ENCODE peak calls at places on chromosomes 7 and 10, in five cellular contexts. F is HFFc6; U is activated CD8-positive, alpha-beta memory T cell treated with anti-CD3 and anti-CD28 coated beads, Interleukin-2, amount 10 ng/mL, durations not matched to agents 7 days and 5 days; L is activated gamma-delta T cell treated with anti-CD3 and anti-CD28 coated beads, Interleukin-2, amount 50 U/mL, for 16 hours; I is HL-60. Y is an unnamed sample.

GRCh38 chr7:65390588-65390987 is 16.9 kb downstream of the ZNF92 start:
- DNase-seq in I (no peak), L (no peak), U (no peak), F (no peak), Y (no peak)

GRCh38 chr7:21566094-21566493 is 23.3 kb downstream of the DNAH11 start:
- DNase-seq in L (no peak), I (no peak), F (no peak), U (no peak), Y (no peak)

GRCh38 chr7:54180796-54181195 is 361.4 kb upstream of the VSTM2A start:
- DNase-seq in F (no peak), U (no peak), I (no peak), L (no peak), Y (no peak)

GRCh38 chr7:19122018-19122588 is 4.7 kb upstream of the TWIST1 start:
- DNase-seq in I (no peak), U (no peak), L (no peak), F (peak; percentile 66), Y (no peak)

GRCh38 chr10:45000138-45000763 is 472 bp upstream of the ZNF22 start:
- DNase-seq in F (no peak), I (no peak), U (no peak), L (no peak), Y (no peak)

GRCh38 chr7:69412331-69413146 is 185.7 kb upstream of the AUTS2 start:
- DNase-seq in U (peak; percentile 40), I (peak; percentile 53), F (no peak), L (no peak), Y (no peak)

GRCh38 chr7:1787241-1787640 is 117.2 kb downstream of the ELFN1 start:
- DNase-seq in L (no peak), F (no peak), U (peak; percentile 16), I (no peak), Y (no peak)

GRCh38 chr10:30114871-30115270 is 55.5 kb upstream of the JCAD start:
- DNase-seq in U (no peak), F (no peak), L (no peak), I (no peak), Y (no peak)

GRCh38 chr7:47283497-47284131 is 298.3 kb downstream of the TNS3 start:
- DNase-seq in L (no peak), I (no peak), F (no peak), U (no peak), Y (no peak)

GRCh38 chr10:35192645-35193249 is 66.1 kb downstream of the CREM start:
- DNase-seq in F (no peak), I (no peak), U (no peak), L (no peak), Y (no peak)

GRCh38 chr7:108167460-108167859 is 37.3 kb upstream of the LAMB4 start:
- DNase-seq in L (no peak), U (no peak), I (no peak), F (no peak), Y (no peak)

GRCh38 chr10:27746364-27747095 is 911 bp upstream of the MKX start:
- DNase-seq in L (no peak), U (no peak), I (no peak), F (no peak), Y (peak; percentile 19)

GRCh38 chr7:4040031-4040928 is 641.8 kb upstream of the FOXK1 start:
- DNase-seq in I (no peak), F (no peak), L (no peak), U (no peak), Y (no peak)

GRCh38 chr10:77041636-77042258 is 595.9 kb downstream of the KCNMA1 start:
- DNase-seq in U (peak; percentile 51), L (no peak), I (peak; percentile 68), F (no peak), Y (peak; percentile 16)

GRCh38 chr7:34333184-34333583 is 324.8 kb upstream of the NPSR1 start:
- DNase-seq in L (no peak), F (no peak), I (no peak), U (no peak), Y (no peak)

GRCh38 chr10:4136121-4136520 is 351.1 kb upstream of the KLF6 start:
- DNase-seq in U (no peak), I (no peak), F (no peak), L (no peak), Y (no peak)

GRCh38 chr7:23106801-23107713 is 1.5 kb downstream of the KLHL7 start:
- DNase-seq in F (no peak), L (no peak), I (no peak), U (no peak), Y (no peak)

GRCh38 chr10:29784175-29784773 is 149.5 kb upstream of the SVIL start:
- DNase-seq in I (no peak), F (peak; percentile 99), U (no peak), L (no peak), Y (no peak)

GRCh38 chr10:102396751-102397151 is 1.2 kb downstream of the NFKB2 start:
- DNase-seq in U (no peak), F (no peak), L (no peak), I (no peak), Y (no peak)

GRCh38 chr7:88184848-88185304 is 35.0 kb downstream of the SRI start:
- DNase-seq in U (no peak), I (no peak), L (no peak), F (peak; percentile 62), Y (peak; percentile 21)

GRCh38 chr7:151682831-151683614 is 163.3 kb upstream of the RHEB start:
- DNase-seq in L (no peak), I (no peak), U (no peak), F (no peak), Y (no peak)

GRCh38 chr7:100465702-100466311 is 1.7 kb upstream of the SPACDR start:
- DNase-seq in I (no peak), L (no peak), U (no peak), F (peak; percentile 45), Y (no peak)

GRCh38 chr7:37753398-37753797 is 69.8 kb downstream of the GPR141 start:
- DNase-seq in U (no peak), I (no peak), F (no peak), L (no peak), Y (no peak)

GRCh38 chr7:49855281-49855980 is 82.0 kb downstream of the VWC2 start:
- DNase-seq in F (no peak), I (no peak), U (no peak), L (no peak), Y (no peak)

GRCh38 chr10:127293640-127294039 is 97.2 kb upstream of the INSYN2A start:
- DNase-seq in I (no peak), F (no peak), U (peak; percentile 77), L (peak; percentile 22), Y (peak; percentile 78)

GRCh38 chr10:89887406-89887805 is 186.0 kb downstream of the KIF20B start:
- DNase-seq in U (no peak), F (no peak), I (no peak), L (no peak), Y (no peak)